ENCODE peak calls at places on chromosomes 16 and 17, in ten cellular contexts. A is endothelial cell; Y is T-helper 9 cell; O is GM12865; D is activated gamma-delta T cell treated with Interleukin-2 at 50 U/mL for 16 hours; L is NCI-H1105 treated with DMSO at 0.1 percent for 48 hours; H is WTC11; T is A172; W is activated T-cell treated with anti-CD3 and anti-CD28 coated beads, Interleukin-2, amount 50 U/mL, for 24 hours; P is activated naive CD8-positive, alpha-beta T cell treated with anti-CD3 and anti-CD28 coated beads, Interleukin-2, amount 50 U/mL, for 24 hours. Q is an unnamed sample.

GRCh38 chr17:50758524-50758923 is 8.8 kb downstream of the ANKRD40CL start:
- DNase-seq in A (no peak), Y (no peak), D (no peak), T (no peak), H (no peak), O (no peak), W (no peak), P (no peak), L (no peak), Q (no peak)

GRCh38 chr17:82962163-82962720 is 117.2 kb upstream of the METRNL start:
- DNase-seq in O (no peak), P (no peak), T (peak; percentile 30), Y (no peak), A (no peak), H (no peak), W (peak; percentile 23), L (no peak), D (no peak), Q (no peak)

GRCh38 chr16:17397499-17397891 is 73.3 kb downstream of the XYLT1 start:
- DNase-seq in O (no peak), W (no peak), D (no peak), P (no peak), L (peak; percentile 74), A (no peak), T (no peak), H (no peak), Y (peak; percentile 15), Q (no peak)

GRCh38 chr16:50479771-50480170 is 68.4 kb upstream of the NKD1 start:
- DNase-seq in O (no peak), T (no peak), P (no peak), Y (no peak), D (no peak), W (no peak), A (no peak), H (no peak), L (no peak), Q (no peak)

GRCh38 chr16:67562918-67563707 is 787 bp downstream of the CTCF start:
- DNase-seq in P (peak; percentile 62), O (peak; percentile 84), H (peak; percentile 75), A (peak; percentile 73), T (no peak), W (peak; percentile 79), Y (peak; percentile 48), D (peak; percentile 56), L (peak; percentile 8), Q (peak; percentile 86)

GRCh38 chr17:81479175-81479574 is 33.4 kb downstream of the ACTG1 start:
- DNase-seq in L (no peak), Y (no peak), H (no peak), W (no peak), D (no peak), O (no peak), A (no peak), P (no peak), T (no peak), Q (no peak)

GRCh38 chr17:20926532-20926931 is 116.3 kb downstream of the USP22 start:
- DNase-seq in T (no peak), L (no peak), H (no peak), O (no peak), P (no peak), Y (no peak), A (no peak), W (no peak), D (no peak), Q (no peak)

GRCh38 chr16:65662236-65662635 is 540.4 kb upstream of the CDH11 start:
- DNase-seq in W (no peak), Y (no peak), L (peak; percentile 3), P (no peak), T (no peak), H (no peak), D (no peak), O (no peak), A (no peak), Q (no peak)

GRCh38 chr17:21375757-21376584 is at the start of gene KCNJ12:
- DNase-seq in W (peak; percentile 34), L (peak; percentile 61), P (no peak), A (no peak), Y (no peak), T (no peak), O (no peak), H (peak; percentile 64), D (no peak), Q (no peak)

GRCh38 chr16:46712911-46713310 is 23.5 kb downstream of the ORC6 start:
- DNase-seq in P (no peak), T (no peak), O (no peak), W (no peak), L (no peak), H (no peak), Y (no peak), A (no peak), D (no peak), Q (no peak)

GRCh38 chr16:80198995-80199299 is 341.8 kb upstream of the DYNLRB2 start:
- DNase-seq in D (no peak), P (no peak), Y (no peak), A (no peak), W (no peak), H (no peak), O (no peak), T (no peak), L (no peak), Q (no peak)

GRCh38 chr16:86531641-86532525 is 21.6 kb downstream of the FOXF1 start:
- DNase-seq in L (no peak), W (no peak), O (no peak), D (no peak), H (no peak), T (no peak), P (no peak), A (no peak), Y (no peak), Q (no peak)

GRCh38 chr16:85169333-85170065 is 57.2 kb upstream of the CIBAR2 start:
- DNase-seq in W (peak; percentile 35), Y (no peak), A (no peak), L (no peak), O (no peak), D (no peak), T (no peak), P (peak; percentile 17), H (peak; percentile 41), Q (no peak)

GRCh38 chr16:48536600-48537200 is 73.3 kb downstream of the N4BP1 start:
- DNase-seq in P (no peak), T (no peak), H (no peak), A (no peak), Y (no peak), D (no peak), W (no peak), O (peak; percentile 20), L (no peak), Q (no peak)

GRCh38 chr17:75504347-75505151 is 10.8 kb downstream of the CASKIN2 start:
- DNase-seq in A (peak; percentile 43), H (peak; percentile 73), O (peak; percentile 57), T (no peak), Y (no peak), W (peak; percentile 52), P (peak; percentile 39), L (no peak), D (peak; percentile 45), Q (peak; percentile 71)

GRCh38 chr17:79439493-79439892 is 171.4 kb downstream of the RBFOX3 start:
- DNase-seq in H (no peak), P (no peak), W (no peak), Y (no peak), D (no peak), A (no peak), L (no peak), O (no peak), T (no peak), Q (no peak)

GRCh38 chr17:3528604-3529511 is 28.8 kb downstream of the TRPV3 start:
- DNase-seq in T (peak; percentile 15), Y (no peak), A (no peak), L (no peak), H (no peak), P (no peak), O (no peak), D (no peak), W (no peak), Q (no peak)

GRCh38 chr16:2584742-2585650 is 47.2 kb downstream of the PDPK1 start:
- DNase-seq in P (no peak), L (no peak), A (no peak), D (no peak), H (no peak), W (no peak), Y (no peak), T (no peak), O (no peak), Q (no peak)

GRCh38 chr16:89615596-89616090 is 2.2 kb downstream of the DPEP1 start:
- DNase-seq in O (no peak), L (no peak), A (no peak), D (peak; percentile 40), Y (no peak), T (no peak), W (peak; percentile 72), H (peak; percentile 79), P (peak; percentile 51), Q (peak; percentile 83)

GRCh38 chr17:82767041-82767754 is 15.3 kb downstream of the TBCD start:
- DNase-seq in D (no peak), H (peak; percentile 79), A (peak; percentile 67), L (no peak), T (no peak), P (peak; percentile 62), W (no peak), Y (peak; percentile 26), O (peak; percentile 55), Q (peak; percentile 69)

GRCh38 chr16:14418795-14419225 is 211.2 kb downstream of the PARN start:
- DNase-seq in T (no peak), O (no peak), H (no peak), P (no peak), Y (no peak), L (no peak), A (no peak), W (no peak), D (no peak), Q (no peak)

GRCh38 chr17:65668211-65668610 is 106.8 kb upstream of the AXIN2 start:
- DNase-seq in P (no peak), Y (no peak), A (no peak), H (no peak), O (no peak), L (no peak), T (no peak), D (no peak), W (no peak), Q (no peak)

GRCh38 chr17:6507535-6507934 is 48.8 kb downstream of the PITPNM3 start:
- DNase-seq in D (no peak), L (no peak), A (no peak), O (no peak), Y (no peak), P (no peak), W (no peak), T (peak; percentile 97), H (no peak), Q (no peak)

GRCh38 chr16:78439646-78440045 is 340.2 kb downstream of the WWOX start:
- DNase-seq in O (no peak), L (no peak), P (no peak), D (no peak), W (no peak), T (no peak), A (no peak), Y (no peak), H (no peak), Q (no peak)

GRCh38 chr16:31001507-31002251 is 8.8 kb downstream of the STX1B start:
- DNase-seq in O (no peak), W (no peak), T (no peak), P (no peak), D (no peak), Y (no peak), L (no peak), A (no peak), H (no peak), Q (no peak)

GRCh38 chr17:76726231-76726765 is at the start of gene JMJD6:
- DNase-seq in Y (no peak), L (peak; percentile 95), A (peak; percentile 88), T (peak; percentile 89), D (peak; percentile 92), P (peak; percentile 94), O (peak; percentile 99), W (peak; percentile 95), H (peak; percentile 96), Q (no peak)

GRCh38 chr17:20095366-20096080 is 86.4 kb downstream of the SPECC1 start:
- DNase-seq in W (no peak), O (no peak), T (peak; percentile 24), H (peak; percentile 54), A (peak; percentile 60), Y (no peak), P (no peak), D (no peak), L (peak; percentile 57), Q (no peak)

GRCh38 chr17:38654411-38655398 is 20.1 kb downstream of the EPOP start:
- DNase-seq in W (no peak), T (no peak), L (no peak), Y (no peak), D (no peak), H (peak; percentile 10), P (peak; percentile 39), O (peak; percentile 87), A (no peak), Q (no peak)

Q was measured in activated CD8-positive, alpha-beta memory T cell treated with anti-CD3 and anti-CD28 coated beads for 24 hours.